ENCODE peak calls at places on chromosomes 1 and 21, in six cellular contexts. Z is HL-60, O is endothelial cell of umbilical vein, P is SK-N-MC, X is transverse colon, I is spleen. H is an unnamed sample.

GRCh38 chr21:42145569-42146250 is 73.2 kb upstream of the ABCG1 start:
- DNase-seq in Z (peak; percentile 53), O (peak; percentile 42), P (peak; percentile 14), X (peak; percentile 66), I (peak; percentile 82), H (no peak)

GRCh38 chr1:61448934-61449368 is 276.0 kb downstream of the TM2D1 start:
- DNase-seq in Z (no peak), O (no peak), P (no peak), X (peak; percentile 37), I (no peak), H (no peak)

GRCh38 chr1:159918041-159918917 is 7.0 kb downstream of the TAGLN2 start:
- DNase-seq in Z (peak; percentile 65), O (no peak), P (no peak), X (no peak), I (peak; percentile 68), H (no peak)

GRCh38 chr1:25774921-25775774 is 24.8 kb upstream of the SELENON start:
- DNase-seq in Z (peak; percentile 27), O (no peak), P (no peak), X (peak; percentile 32), I (peak; percentile 82), H (no peak)

GRCh38 chr1:90405726-90406125 is 311.4 kb downstream of the BARHL2 start:
- DNase-seq in Z (no peak), O (no peak), P (no peak), X (no peak), I (no peak), H (no peak)

GRCh38 chr1:27525296-27526271 is 35.6 kb upstream of the WASF2 start:
- DNase-seq in Z (peak; percentile 96), O (no peak), P (peak; percentile 57), X (peak; percentile 75), I (peak; percentile 92), H (no peak)

GRCh38 chr21:41523175-41523574 is 15.2 kb upstream of the TMPRSS2 start:
- DNase-seq in Z (no peak), O (no peak), P (no peak), X (no peak), I (no peak), H (no peak)

GRCh38 chr1:96236156-96236739 is 485.3 kb upstream of the PTBP2 start:
- DNase-seq in Z (peak; percentile 32), O (peak; percentile 80), P (peak; percentile 75), X (peak; percentile 8), I (no peak), H (peak; percentile 43)

GRCh38 chr1:65924471-65924870 is 131.8 kb downstream of the PDE4B start:
- DNase-seq in Z (no peak), O (no peak), P (no peak), X (no peak), I (no peak), H (no peak)

GRCh38 chr1:6209661-6210605 is 4.0 kb downstream of the RNF207 start:
- DNase-seq in Z (peak; percentile 17), O (no peak), P (no peak), X (no peak), I (no peak), H (no peak)

GRCh38 chr1:204979306-204979705 is 63.7 kb upstream of the CNTN2 start:
- DNase-seq in Z (no peak), O (no peak), P (no peak), X (no peak), I (peak; percentile 59), H (no peak)

GRCh38 chr1:162878000-162878596 is 17.1 kb upstream of the CCDC190 start:
- DNase-seq in Z (peak; percentile 59), O (peak; percentile 85), P (peak; percentile 56), X (peak; percentile 41), I (no peak), H (no peak)

GRCh38 chr21:42094811-42095210 is 23.7 kb downstream of the UMODL1 start:
- DNase-seq in Z (no peak), O (no peak), P (no peak), X (no peak), I (no peak), H (no peak)

GRCh38 chr1:156705321-156705917 is at the start of gene CRABP2:
- DNase-seq in Z (no peak), O (peak; percentile 19), P (no peak), X (peak; percentile 20), I (peak; percentile 78), H (no peak)

GRCh38 chr1:36710901-36711300 is 228.2 kb upstream of the CSF3R start:
- DNase-seq in Z (no peak), O (no peak), P (no peak), X (no peak), I (no peak), H (no peak)

GRCh38 chr21:43361493-43362296 is 65.2 kb downstream of the SIK1 start:
- DNase-seq in Z (no peak), O (peak; percentile 16), P (no peak), X (peak; percentile 71), I (peak; percentile 87), H (no peak)

GRCh38 chr1:151130837-151131586 is 15.4 kb downstream of the SEMA6C start:
- DNase-seq in Z (peak; percentile 18), O (peak; percentile 81), P (no peak), X (peak; percentile 84), I (peak; percentile 89), H (no peak)

GRCh38 chr1:119079881-119080280 is 60.6 kb downstream of the WARS2 start:
- DNase-seq in Z (no peak), O (no peak), P (no peak), X (no peak), I (no peak), H (no peak)

GRCh38 chr1:226633541-226634155 is 85.1 kb downstream of the STUM start:
- DNase-seq in Z (no peak), O (no peak), P (no peak), X (no peak), I (peak; percentile 68), H (no peak)

GRCh38 chr1:59601032-59601431 is 213.7 kb upstream of the HOOK1 start:
- DNase-seq in Z (no peak), O (no peak), P (no peak), X (peak; percentile 26), I (no peak), H (no peak)

GRCh38 chr1:203673550-203674411 is 47.1 kb downstream of the ATP2B4 start:
- DNase-seq in Z (peak; percentile 95), O (peak; percentile 97), P (no peak), X (peak; percentile 51), I (peak; percentile 84), H (peak; percentile 91)

DNA sequence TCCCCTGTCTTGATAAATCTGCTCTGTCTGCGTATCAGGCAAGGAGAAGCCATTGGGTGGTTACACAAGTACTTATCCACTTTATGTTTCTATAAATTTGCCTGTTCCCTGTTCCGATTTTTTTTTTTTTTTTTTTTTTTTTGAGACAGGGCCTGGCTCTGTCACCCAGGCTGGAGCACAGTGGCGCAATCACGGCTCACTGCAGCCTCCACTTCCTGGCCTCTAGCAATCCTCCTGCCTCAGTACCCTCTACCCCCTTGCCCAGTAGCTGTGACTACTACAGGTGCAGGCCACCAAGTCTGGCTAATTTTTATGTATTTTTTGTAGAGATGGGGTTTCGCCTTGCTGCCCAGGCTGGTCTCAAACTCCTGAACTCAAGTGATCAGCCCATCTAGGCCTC is 11.2 kb upstream of the CSRP1 start:
- DNase-seq in Z (no peak), O (no peak), P (no peak), X (no peak), I (no peak), H (no peak)
- H3K27ac ChIP-seq in Z (no peak overlapping the region), O (no peak overlapping the region), P (peak overlapping the region; percentile 97), X (no peak overlapping the region), I (no peak overlapping the region), H (no peak overlapping the region)

GRCh38 chr1:154384650-154385557 is 20.2 kb upstream of the IL6R start:
- DNase-seq in Z (no peak), O (no peak), P (no peak), X (no peak), I (no peak), H (no peak)

GRCh38 chr1:154391086-154391770 is 13.9 kb upstream of the IL6R start:
- DNase-seq in Z (no peak), O (no peak), P (no peak), X (no peak), I (no peak), H (no peak)

DNA sequence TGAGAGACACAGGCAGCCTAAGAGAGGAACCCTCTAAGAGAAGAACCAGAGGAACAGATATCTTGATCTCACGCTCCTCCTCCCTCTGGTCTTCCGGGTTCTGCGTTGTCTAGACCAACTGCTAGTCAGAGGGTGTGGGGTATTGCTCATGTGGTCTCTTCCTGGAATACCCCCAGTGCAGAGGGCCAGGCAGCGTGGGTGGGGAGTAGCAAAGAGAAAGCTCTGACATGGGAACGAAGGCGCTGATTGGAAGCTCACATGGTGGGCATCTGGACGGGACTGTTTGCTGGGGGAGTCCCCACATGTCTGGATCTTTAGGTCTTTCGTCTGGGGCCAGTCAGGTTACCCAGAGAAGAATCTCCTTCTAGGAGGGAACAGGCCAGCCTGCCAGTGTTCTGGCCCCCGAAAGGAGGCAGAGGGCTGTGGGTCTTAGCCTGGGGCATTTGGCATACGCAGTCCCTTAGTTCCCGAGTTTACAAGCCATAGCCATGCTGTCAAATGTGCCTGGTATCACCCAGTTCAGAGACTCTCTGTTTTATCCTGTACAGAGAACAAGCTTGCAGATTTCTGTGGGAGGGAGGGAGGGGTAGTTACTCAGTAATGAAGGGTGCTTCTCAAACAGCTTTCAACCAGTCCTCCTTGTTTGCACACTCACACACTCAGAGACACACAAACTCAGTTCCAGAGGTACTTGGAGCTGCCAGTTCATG is 18.3 kb upstream of the IL6R start:
- DNase-seq in Z (peak; percentile 41), O (no peak), P (no peak), X (peak; percentile 39), I (peak; percentile 75), H (no peak)
- TF ChIP-seq POLR2AphosphoS5 in Z (no peak), O (no peak), P (no peak), X (no peak), I (peak; percentile 44), H (no peak)

DNA sequence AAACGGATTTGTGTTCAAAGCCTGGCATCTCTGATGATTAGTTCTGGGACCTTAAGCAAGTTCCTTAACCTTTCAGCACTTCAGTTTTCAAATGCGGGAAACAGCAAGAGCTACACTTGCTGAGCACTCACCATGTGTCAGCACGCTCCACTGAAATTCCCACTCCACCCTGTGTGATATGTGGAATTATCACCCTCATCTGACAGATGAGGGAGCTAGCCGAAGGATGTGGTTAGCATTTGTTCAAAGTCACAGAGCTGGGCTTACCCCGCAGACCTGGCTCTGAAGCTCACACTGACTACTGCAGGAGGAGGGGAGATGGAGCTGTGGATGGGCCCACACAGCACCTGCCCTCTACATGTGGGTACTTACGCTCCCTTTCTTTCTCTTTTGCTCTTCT is 29.1 kb downstream of the IL12RB2 start:
- DNase-seq in Z (no peak), O (no peak), P (no peak), X (peak; percentile 10), I (no peak), H (no peak)
- H3K27ac ChIP-seq in Z (no peak overlapping the region), O (no peak overlapping the region), P (no peak overlapping the region), X (no peak overlapping the region), I (no peak overlapping the region), H (no peak overlapping the region)

GRCh38 chr1:43933386-43934278 is at the start of gene ARTN:
- DNase-seq in Z (no peak), O (no peak), P (no peak), X (peak; percentile 63), I (no peak), H (no peak)

GRCh38 chr1:43934986-43935324 is 1.4 kb downstream of the ARTN start:
- DNase-seq in Z (no peak), O (no peak), P (no peak), X (no peak), I (no peak), H (no peak)

GRCh38 chr1:43932786-43933385 is 715 bp upstream of the ARTN start:
- DNase-seq in Z (no peak), O (no peak), P (no peak), X (no peak), I (no peak), H (no peak)

GRCh38 chr1:43935711-43936427 is 2.3 kb downstream of the ARTN start:
- DNase-seq in Z (no peak), O (no peak), P (no peak), X (peak; percentile 75), I (no peak), H (no peak)

GRCh38 chr1:43934279-43934985 is 831 bp downstream of the ARTN start:
- DNase-seq in Z (peak; percentile 78), O (peak; percentile 42), P (no peak), X (peak; percentile 82), I (peak; percentile 87), H (no peak)
- TF ChIP-seq POLR2AphosphoS5 in Z (no peak), O (no peak), P (no peak), X (no peak), I (no peak), H (no peak)

H was measured in Panc1.